ENCODE peak calls at places on chromosomes 1 and 21, in four cellular contexts. One of them, this sample, is unnamed.

GRCh38 chr1:77759090-77760028 is at the start of gene USP33:
- DNase-seq in EL: peak; percentile 86
- DNase-seq in HCT116: peak; percentile 60
- DNase-seq in NCI-H1694 treated with DMSO at 0.1 percent for 48 hours: peak; percentile 53
- DNase-seq in this sample: peak; percentile 95

GRCh38 chr1:95312181-95312580 is 78.2 kb downstream of the RWDD3 start:
- DNase-seq in EL: no peak
- DNase-seq in HCT116: no peak
- DNase-seq in NCI-H1694 treated with DMSO at 0.1 percent for 48 hours: no peak
- DNase-seq in this sample: no peak

GRCh38 chr1:29280780-29281131 is 44.4 kb downstream of the PTPRU start:
- DNase-seq in EL: peak; percentile 65
- DNase-seq in HCT116: no peak
- DNase-seq in NCI-H1694 treated with DMSO at 0.1 percent for 48 hours: no peak
- DNase-seq in this sample: no peak

GRCh38 chr1:192732787-192733186 is 76.1 kb upstream of the RGS2 start:
- DNase-seq in EL: peak; percentile 11
- DNase-seq in HCT116: peak; percentile 28
- DNase-seq in NCI-H1694 treated with DMSO at 0.1 percent for 48 hours: no peak
- DNase-seq in this sample: no peak

GRCh38 chr1:61453111-61453961 is 271.6 kb downstream of the TM2D1 start:
- DNase-seq in EL: peak; percentile 76
- DNase-seq in HCT116: peak; percentile 57
- DNase-seq in NCI-H1694 treated with DMSO at 0.1 percent for 48 hours: peak; percentile 68
- DNase-seq in this sample: peak; percentile 86

GRCh38 chr1:31672988-31673387 is 28.3 kb upstream of the PEF1 start:
- DNase-seq in EL: no peak
- DNase-seq in HCT116: no peak
- DNase-seq in NCI-H1694 treated with DMSO at 0.1 percent for 48 hours: peak; percentile 92
- DNase-seq in this sample: no peak

GRCh38 chr1:41454406-41454805 is 30.1 kb downstream of the EDN2 start:
- DNase-seq in EL: no peak
- DNase-seq in HCT116: no peak
- DNase-seq in NCI-H1694 treated with DMSO at 0.1 percent for 48 hours: no peak
- DNase-seq in this sample: no peak

GRCh38 chr1:200262326-200262965 is 147.4 kb downstream of the ZNF281 start:
- DNase-seq in EL: no peak
- DNase-seq in HCT116: no peak
- DNase-seq in NCI-H1694 treated with DMSO at 0.1 percent for 48 hours: no peak
- DNase-seq in this sample: no peak

GRCh38 chr1:199404191-199404590 is 623.3 kb upstream of the NR5A2 start:
- DNase-seq in EL: peak; percentile 49
- DNase-seq in HCT116: no peak
- DNase-seq in NCI-H1694 treated with DMSO at 0.1 percent for 48 hours: no peak
- DNase-seq in this sample: no peak

GRCh38 chr1:48823161-48823560 is 46.5 kb upstream of the BEND5 start:
- DNase-seq in EL: no peak
- DNase-seq in HCT116: no peak
- DNase-seq in NCI-H1694 treated with DMSO at 0.1 percent for 48 hours: no peak
- DNase-seq in this sample: no peak

GRCh38 chr1:183218039-183218618 is 32.1 kb downstream of the LAMC2 start:
- DNase-seq in EL: no peak
- DNase-seq in HCT116: no peak
- DNase-seq in NCI-H1694 treated with DMSO at 0.1 percent for 48 hours: peak; percentile 96
- DNase-seq in this sample: no peak

GRCh38 chr21:44895859-44896258 is 22.4 kb upstream of the PTTG1IP start:
- DNase-seq in EL: no peak
- DNase-seq in HCT116: no peak
- DNase-seq in NCI-H1694 treated with DMSO at 0.1 percent for 48 hours: no peak
- DNase-seq in this sample: no peak

GRCh38 chr1:56836359-56836758 is 17.2 kb upstream of the FYB2 start:
- DNase-seq in EL: no peak
- DNase-seq in HCT116: no peak
- DNase-seq in NCI-H1694 treated with DMSO at 0.1 percent for 48 hours: no peak
- DNase-seq in this sample: no peak

GRCh38 chr1:70156529-70157120 is 48.8 kb downstream of the LRRC40 start:
- DNase-seq in EL: peak; percentile 70
- DNase-seq in HCT116: no peak
- DNase-seq in NCI-H1694 treated with DMSO at 0.1 percent for 48 hours: no peak
- DNase-seq in this sample: no peak

GRCh38 chr1:147808025-147808424 is 47.6 kb upstream of the GJA5 start:
- DNase-seq in EL: no peak
- DNase-seq in HCT116: no peak
- DNase-seq in NCI-H1694 treated with DMSO at 0.1 percent for 48 hours: no peak
- DNase-seq in this sample: no peak

GRCh38 chr1:12542138-12542465 is 75.9 kb downstream of the DHRS3 start:
- DNase-seq in EL: no peak
- DNase-seq in HCT116: no peak
- DNase-seq in NCI-H1694 treated with DMSO at 0.1 percent for 48 hours: no peak
- DNase-seq in this sample: peak; percentile 53

GRCh38 chr1:35284852-35285251 is 16.3 kb downstream of the ZMYM4 start:
- DNase-seq in EL: no peak
- DNase-seq in HCT116: no peak
- DNase-seq in NCI-H1694 treated with DMSO at 0.1 percent for 48 hours: no peak
- DNase-seq in this sample: no peak